ENCODE peak calls at places on chromosomes 13 and 19, in nine cellular contexts. One of them, this sample, is unnamed.

GRCh38 chr19:10766681-10767201 is 48.9 kb downstream of the DNM2 start:
- DNase-seq in activated CD4-positive, alpha-beta T cell treated with anti-CD3 and anti-CD28 coated beads, Interleukin-2, amount 50 U/mL, for 24 hours: no peak
- DNase-seq in activated naive CD4-positive, alpha-beta T cell treated with anti-CD3 and anti-CD28 coated beads for 36 hours: no peak
- DNase-seq in heart right ventricle: no peak
- DNase-seq in ureter: no peak
- DNase-seq in CD8-positive, alpha-beta memory T cell: no peak
- DNase-seq in IMR-90: peak; percentile 24
- DNase-seq in dermis blood vessel endothelial cell: peak; percentile 34
- DNase-seq in midbrain: peak; percentile 31
- DNase-seq in this sample: no peak

GRCh38 chr19:33418461-33418860 is 45.0 kb downstream of the CEBPG start:
- DNase-seq in activated CD4-positive, alpha-beta T cell treated with anti-CD3 and anti-CD28 coated beads, Interleukin-2, amount 50 U/mL, for 24 hours: no peak
- DNase-seq in activated naive CD4-positive, alpha-beta T cell treated with anti-CD3 and anti-CD28 coated beads for 36 hours: no peak
- DNase-seq in heart right ventricle: no peak
- DNase-seq in ureter: no peak
- DNase-seq in CD8-positive, alpha-beta memory T cell: no peak
- DNase-seq in IMR-90: no peak
- DNase-seq in dermis blood vessel endothelial cell: no peak
- DNase-seq in midbrain: no peak
- DNase-seq in this sample: no peak

GRCh38 chr13:23899555-23899954 is 2.3 kb upstream of the C1QTNF9B start:
- DNase-seq in activated CD4-positive, alpha-beta T cell treated with anti-CD3 and anti-CD28 coated beads, Interleukin-2, amount 50 U/mL, for 24 hours: peak; percentile 27
- DNase-seq in activated naive CD4-positive, alpha-beta T cell treated with anti-CD3 and anti-CD28 coated beads for 36 hours: peak; percentile 53
- DNase-seq in heart right ventricle: peak; percentile 59
- DNase-seq in ureter: no peak
- DNase-seq in CD8-positive, alpha-beta memory T cell: no peak
- DNase-seq in IMR-90: peak; percentile 74
- DNase-seq in dermis blood vessel endothelial cell: peak; percentile 62
- DNase-seq in midbrain: peak; percentile 22
- DNase-seq in this sample: no peak

GRCh38 chr13:106173346-106173745 is 362.1 kb downstream of the EFNB2 start:
- DNase-seq in activated CD4-positive, alpha-beta T cell treated with anti-CD3 and anti-CD28 coated beads, Interleukin-2, amount 50 U/mL, for 24 hours: no peak
- DNase-seq in activated naive CD4-positive, alpha-beta T cell treated with anti-CD3 and anti-CD28 coated beads for 36 hours: no peak
- DNase-seq in heart right ventricle: no peak
- DNase-seq in ureter: no peak
- DNase-seq in CD8-positive, alpha-beta memory T cell: no peak
- DNase-seq in IMR-90: no peak
- DNase-seq in dermis blood vessel endothelial cell: no peak
- DNase-seq in midbrain: no peak
- DNase-seq in this sample: no peak

GRCh38 chr19:10927691-10928562 is 512 bp downstream of the YIPF2 start:
- DNase-seq in activated CD4-positive, alpha-beta T cell treated with anti-CD3 and anti-CD28 coated beads, Interleukin-2, amount 50 U/mL, for 24 hours: no peak
- DNase-seq in activated naive CD4-positive, alpha-beta T cell treated with anti-CD3 and anti-CD28 coated beads for 36 hours: no peak
- DNase-seq in heart right ventricle: no peak
- DNase-seq in ureter: no peak
- DNase-seq in CD8-positive, alpha-beta memory T cell: no peak
- DNase-seq in IMR-90: no peak
- DNase-seq in dermis blood vessel endothelial cell: no peak
- DNase-seq in midbrain: no peak
- DNase-seq in this sample: no peak

GRCh38 chr13:95111608-95112007 is 189.6 kb downstream of the ABCC4 start:
- DNase-seq in activated CD4-positive, alpha-beta T cell treated with anti-CD3 and anti-CD28 coated beads, Interleukin-2, amount 50 U/mL, for 24 hours: no peak
- DNase-seq in activated naive CD4-positive, alpha-beta T cell treated with anti-CD3 and anti-CD28 coated beads for 36 hours: no peak
- DNase-seq in heart right ventricle: no peak
- DNase-seq in ureter: no peak
- DNase-seq in CD8-positive, alpha-beta memory T cell: no peak
- DNase-seq in IMR-90: no peak
- DNase-seq in dermis blood vessel endothelial cell: no peak
- DNase-seq in midbrain: no peak
- DNase-seq in this sample: no peak

GRCh38 chr13:99626461-99627082 is 125.3 kb downstream of the TM9SF2 start:
- DNase-seq in activated CD4-positive, alpha-beta T cell treated with anti-CD3 and anti-CD28 coated beads, Interleukin-2, amount 50 U/mL, for 24 hours: no peak
- DNase-seq in activated naive CD4-positive, alpha-beta T cell treated with anti-CD3 and anti-CD28 coated beads for 36 hours: no peak
- DNase-seq in heart right ventricle: no peak
- DNase-seq in ureter: no peak
- DNase-seq in CD8-positive, alpha-beta memory T cell: no peak
- DNase-seq in IMR-90: peak; percentile 21
- DNase-seq in dermis blood vessel endothelial cell: no peak
- DNase-seq in midbrain: no peak
- DNase-seq in this sample: no peak

GRCh38 chr19:3359850-3360493 is 6.4 kb upstream of the NFIC start:
- DNase-seq in activated CD4-positive, alpha-beta T cell treated with anti-CD3 and anti-CD28 coated beads, Interleukin-2, amount 50 U/mL, for 24 hours: no peak
- DNase-seq in activated naive CD4-positive, alpha-beta T cell treated with anti-CD3 and anti-CD28 coated beads for 36 hours: peak; percentile 18
- DNase-seq in heart right ventricle: no peak
- DNase-seq in ureter: no peak
- DNase-seq in CD8-positive, alpha-beta memory T cell: no peak
- DNase-seq in IMR-90: no peak
- DNase-seq in dermis blood vessel endothelial cell: peak; percentile 55
- DNase-seq in midbrain: peak; percentile 34
- DNase-seq in this sample: no peak

GRCh38 chr19:48955308-48955958 is 758 bp downstream of the BAX start:
- DNase-seq in activated CD4-positive, alpha-beta T cell treated with anti-CD3 and anti-CD28 coated beads, Interleukin-2, amount 50 U/mL, for 24 hours: no peak
- DNase-seq in activated naive CD4-positive, alpha-beta T cell treated with anti-CD3 and anti-CD28 coated beads for 36 hours: no peak
- DNase-seq in heart right ventricle: no peak
- DNase-seq in ureter: no peak
- DNase-seq in CD8-positive, alpha-beta memory T cell: no peak
- DNase-seq in IMR-90: no peak
- DNase-seq in dermis blood vessel endothelial cell: no peak
- DNase-seq in midbrain: no peak
- DNase-seq in this sample: no peak

GRCh38 chr13:50195045-50195444 is 179.8 kb downstream of the KCNRG start:
- DNase-seq in activated CD4-positive, alpha-beta T cell treated with anti-CD3 and anti-CD28 coated beads, Interleukin-2, amount 50 U/mL, for 24 hours: no peak
- DNase-seq in activated naive CD4-positive, alpha-beta T cell treated with anti-CD3 and anti-CD28 coated beads for 36 hours: no peak
- DNase-seq in heart right ventricle: no peak
- DNase-seq in ureter: no peak
- DNase-seq in CD8-positive, alpha-beta memory T cell: no peak
- DNase-seq in IMR-90: no peak
- DNase-seq in dermis blood vessel endothelial cell: no peak
- DNase-seq in midbrain: no peak
- DNase-seq in this sample: no peak

GRCh38 chr19:15641901-15642491 is 1.3 kb downstream of the CYP4F3 start:
- DNase-seq in activated CD4-positive, alpha-beta T cell treated with anti-CD3 and anti-CD28 coated beads, Interleukin-2, amount 50 U/mL, for 24 hours: no peak
- DNase-seq in activated naive CD4-positive, alpha-beta T cell treated with anti-CD3 and anti-CD28 coated beads for 36 hours: no peak
- DNase-seq in heart right ventricle: no peak
- DNase-seq in ureter: no peak
- DNase-seq in CD8-positive, alpha-beta memory T cell: no peak
- DNase-seq in IMR-90: no peak
- DNase-seq in dermis blood vessel endothelial cell: no peak
- DNase-seq in midbrain: no peak
- DNase-seq in this sample: no peak

GRCh38 chr19:406121-406711 is 2.7 kb downstream of the C2CD4C start:
- DNase-seq in activated CD4-positive, alpha-beta T cell treated with anti-CD3 and anti-CD28 coated beads, Interleukin-2, amount 50 U/mL, for 24 hours: no peak
- DNase-seq in activated naive CD4-positive, alpha-beta T cell treated with anti-CD3 and anti-CD28 coated beads for 36 hours: no peak
- DNase-seq in heart right ventricle: no peak
- DNase-seq in ureter: no peak
- DNase-seq in CD8-positive, alpha-beta memory T cell: no peak
- DNase-seq in IMR-90: no peak
- DNase-seq in dermis blood vessel endothelial cell: no peak
- DNase-seq in midbrain: no peak
- DNase-seq in this sample: no peak

GRCh38 chr19:52112624-52113023 is 17.1 kb upstream of the ZNF841 start:
- DNase-seq in activated CD4-positive, alpha-beta T cell treated with anti-CD3 and anti-CD28 coated beads, Interleukin-2, amount 50 U/mL, for 24 hours: no peak
- DNase-seq in activated naive CD4-positive, alpha-beta T cell treated with anti-CD3 and anti-CD28 coated beads for 36 hours: no peak
- DNase-seq in heart right ventricle: no peak
- DNase-seq in ureter: no peak
- DNase-seq in CD8-positive, alpha-beta memory T cell: no peak
- DNase-seq in IMR-90: no peak
- DNase-seq in dermis blood vessel endothelial cell: no peak
- DNase-seq in midbrain: no peak
- DNase-seq in this sample: no peak

GRCh38 chr13:60412909-60413616 is 16.0 kb downstream of the TDRD3 start:
- DNase-seq in activated CD4-positive, alpha-beta T cell treated with anti-CD3 and anti-CD28 coated beads, Interleukin-2, amount 50 U/mL, for 24 hours: no peak
- DNase-seq in activated naive CD4-positive, alpha-beta T cell treated with anti-CD3 and anti-CD28 coated beads for 36 hours: no peak
- DNase-seq in heart right ventricle: no peak
- DNase-seq in ureter: no peak
- DNase-seq in CD8-positive, alpha-beta memory T cell: no peak
- DNase-seq in IMR-90: no peak
- DNase-seq in dermis blood vessel endothelial cell: peak; percentile 13
- DNase-seq in midbrain: no peak
- DNase-seq in this sample: no peak

GRCh38 chr19:1254081-1254527 is 5.7 kb downstream of the MIDN start:
- DNase-seq in activated CD4-positive, alpha-beta T cell treated with anti-CD3 and anti-CD28 coated beads, Interleukin-2, amount 50 U/mL, for 24 hours: no peak
- DNase-seq in activated naive CD4-positive, alpha-beta T cell treated with anti-CD3 and anti-CD28 coated beads for 36 hours: no peak
- DNase-seq in heart right ventricle: no peak
- DNase-seq in ureter: no peak
- DNase-seq in CD8-positive, alpha-beta memory T cell: no peak
- DNase-seq in IMR-90: no peak
- DNase-seq in dermis blood vessel endothelial cell: no peak
- DNase-seq in midbrain: peak; percentile 34
- DNase-seq in this sample: no peak

GRCh38 chr13:107585466-107585865 is 629.9 kb downstream of the LIG4 start:
- DNase-seq in activated CD4-positive, alpha-beta T cell treated with anti-CD3 and anti-CD28 coated beads, Interleukin-2, amount 50 U/mL, for 24 hours: no peak
- DNase-seq in activated naive CD4-positive, alpha-beta T cell treated with anti-CD3 and anti-CD28 coated beads for 36 hours: no peak
- DNase-seq in heart right ventricle: no peak
- DNase-seq in ureter: no peak
- DNase-seq in CD8-positive, alpha-beta memory T cell: no peak
- DNase-seq in IMR-90: peak; percentile 46
- DNase-seq in dermis blood vessel endothelial cell: peak; percentile 58
- DNase-seq in midbrain: no peak
- DNase-seq in this sample: no peak

GRCh38 chr13:44155422-44156293 is 218.0 kb upstream of the SERP2 start:
- DNase-seq in activated CD4-positive, alpha-beta T cell treated with anti-CD3 and anti-CD28 coated beads, Interleukin-2, amount 50 U/mL, for 24 hours: no peak
- DNase-seq in activated naive CD4-positive, alpha-beta T cell treated with anti-CD3 and anti-CD28 coated beads for 36 hours: no peak
- DNase-seq in heart right ventricle: peak; percentile 62
- DNase-seq in ureter: peak; percentile 73
- DNase-seq in CD8-positive, alpha-beta memory T cell: no peak
- DNase-seq in IMR-90: peak; percentile 45
- DNase-seq in dermis blood vessel endothelial cell: no peak
- DNase-seq in midbrain: peak; percentile 62
- DNase-seq in this sample: no peak

GRCh38 chr13:48402325-48402962 is 10.5 kb downstream of the LPAR6 start:
- DNase-seq in activated CD4-positive, alpha-beta T cell treated with anti-CD3 and anti-CD28 coated beads, Interleukin-2, amount 50 U/mL, for 24 hours: no peak
- DNase-seq in activated naive CD4-positive, alpha-beta T cell treated with anti-CD3 and anti-CD28 coated beads for 36 hours: no peak
- DNase-seq in heart right ventricle: no peak
- DNase-seq in ureter: no peak
- DNase-seq in CD8-positive, alpha-beta memory T cell: no peak
- DNase-seq in IMR-90: no peak
- DNase-seq in dermis blood vessel endothelial cell: peak; percentile 6
- DNase-seq in midbrain: no peak
- DNase-seq in this sample: no peak

GRCh38 chr13:28099396-28100148 is 804 bp downstream of the FLT3 start:
- DNase-seq in activated CD4-positive, alpha-beta T cell treated with anti-CD3 and anti-CD28 coated beads, Interleukin-2, amount 50 U/mL, for 24 hours: no peak
- DNase-seq in activated naive CD4-positive, alpha-beta T cell treated with anti-CD3 and anti-CD28 coated beads for 36 hours: no peak
- DNase-seq in heart right ventricle: no peak
- DNase-seq in ureter: no peak
- DNase-seq in CD8-positive, alpha-beta memory T cell: no peak
- DNase-seq in IMR-90: no peak
- DNase-seq in dermis blood vessel endothelial cell: no peak
- DNase-seq in midbrain: no peak
- DNase-seq in this sample: no peak

GRCh38 chr13:43546821-43547220 is 240.0 kb downstream of the ENOX1 start:
- DNase-seq in activated CD4-positive, alpha-beta T cell treated with anti-CD3 and anti-CD28 coated beads, Interleukin-2, amount 50 U/mL, for 24 hours: no peak
- DNase-seq in activated naive CD4-positive, alpha-beta T cell treated with anti-CD3 and anti-CD28 coated beads for 36 hours: no peak
- DNase-seq in heart right ventricle: no peak
- DNase-seq in ureter: no peak
- DNase-seq in CD8-positive, alpha-beta memory T cell: no peak
- DNase-seq in IMR-90: no peak
- DNase-seq in dermis blood vessel endothelial cell: no peak
- DNase-seq in midbrain: no peak
- DNase-seq in this sample: no peak

GRCh38 chr19:19817357-19817756 is 4.2 kb downstream of the ZNF506 start:
- DNase-seq in activated CD4-positive, alpha-beta T cell treated with anti-CD3 and anti-CD28 coated beads, Interleukin-2, amount 50 U/mL, for 24 hours: peak; percentile 45
- DNase-seq in activated naive CD4-positive, alpha-beta T cell treated with anti-CD3 and anti-CD28 coated beads for 36 hours: peak; percentile 87
- DNase-seq in heart right ventricle: no peak
- DNase-seq in ureter: no peak
- DNase-seq in CD8-positive, alpha-beta memory T cell: peak; percentile 69
- DNase-seq in IMR-90: no peak
- DNase-seq in dermis blood vessel endothelial cell: no peak
- DNase-seq in midbrain: peak; percentile 1
- DNase-seq in this sample: no peak

GRCh38 chr19:43776285-43776684 is 4.5 kb downstream of the KCNN4 start:
- DNase-seq in activated CD4-positive, alpha-beta T cell treated with anti-CD3 and anti-CD28 coated beads, Interleukin-2, amount 50 U/mL, for 24 hours: peak; percentile 75
- DNase-seq in activated naive CD4-positive, alpha-beta T cell treated with anti-CD3 and anti-CD28 coated beads for 36 hours: peak; percentile 85
- DNase-seq in heart right ventricle: no peak
- DNase-seq in ureter: no peak
- DNase-seq in CD8-positive, alpha-beta memory T cell: no peak
- DNase-seq in IMR-90: no peak
- DNase-seq in dermis blood vessel endothelial cell: no peak
- DNase-seq in midbrain: no peak
- DNase-seq in this sample: no peak

GRCh38 chr13:95713651-95714050 is 36.7 kb downstream of the DNAJC3 start:
- DNase-seq in activated CD4-positive, alpha-beta T cell treated with anti-CD3 and anti-CD28 coated beads, Interleukin-2, amount 50 U/mL, for 24 hours: no peak
- DNase-seq in activated naive CD4-positive, alpha-beta T cell treated with anti-CD3 and anti-CD28 coated beads for 36 hours: no peak
- DNase-seq in heart right ventricle: no peak
- DNase-seq in ureter: no peak
- DNase-seq in CD8-positive, alpha-beta memory T cell: no peak
- DNase-seq in IMR-90: peak; percentile 27
- DNase-seq in dermis blood vessel endothelial cell: no peak
- DNase-seq in midbrain: no peak
- DNase-seq in this sample: no peak

GRCh38 chr19:34096020-34096915 is 76.0 kb upstream of the LSM14A start:
- DNase-seq in activated CD4-positive, alpha-beta T cell treated with anti-CD3 and anti-CD28 coated beads, Interleukin-2, amount 50 U/mL, for 24 hours: peak; percentile 7
- DNase-seq in activated naive CD4-positive, alpha-beta T cell treated with anti-CD3 and anti-CD28 coated beads for 36 hours: no peak
- DNase-seq in heart right ventricle: peak; percentile 16
- DNase-seq in ureter: no peak
- DNase-seq in CD8-positive, alpha-beta memory T cell: no peak
- DNase-seq in IMR-90: peak; percentile 50
- DNase-seq in dermis blood vessel endothelial cell: peak; percentile 74
- DNase-seq in midbrain: peak; percentile 36
- DNase-seq in this sample: no peak

This sample was measured in activated T-helper 2 cell treated with anti-CD3 and anti-CD28 coated beads, Interferon-gamma antibody, Interleukin-2, Interleukin-4, amounts not matched to agents 10 μg/mL and 5 μg/mL and 100 μg/mL, durations not matched to agents 14 hours and 24 hours and 36 hours.